ENCODE peak calls at places on chromosomes 13 and 19, in five cellular contexts. U is neural progenitor cell, S is suprapubic skin, I is A549, P is mesendoderm. L is an unnamed sample.

GRCh38 chr13:51811046-51811445 is 7.1 kb upstream of the DHRS12 start:
- DNase-seq in U (no peak), S (no peak), I (no peak), P (no peak), L (no peak)

GRCh38 chr19:56637976-56638555 is 4.9 kb upstream of the SMIM17 start:
- DNase-seq in U (peak), S (no peak), I (peak), P (peak), L (no peak)

GRCh38 chr13:44815507-44816074 is 173.7 kb downstream of the NUFIP1 start:
- DNase-seq in U (peak), S (no peak), I (peak), P (peak), L (no peak)

GRCh38 chr13:112634102-112634501 is 46.1 kb upstream of the TUBGCP3 start:
- DNase-seq in U (no peak), S (no peak), I (no peak), P (no peak), L (no peak)

GRCh38 chr19:1259206-1259872 is 9.8 kb upstream of the CIRBP start:
- DNase-seq in U (peak), S (peak), I (peak), P (peak), L (peak)

GRCh38 chr19:49997709-49998108 is 27.5 kb downstream of the VRK3 start:
- DNase-seq in U (peak), S (no peak), I (peak), P (peak), L (no peak)

GRCh38 chr13:29402168-29402621 is 193.3 kb downstream of the SLC7A1 start:
- DNase-seq in U (no peak), S (no peak), I (no peak), P (no peak), L (no peak)

GRCh38 chr19:13396256-13397080 is 109.8 kb downstream of the CACNA1A start:
- DNase-seq in U (peak), S (no peak), I (peak), P (peak), L (no peak)

GRCh38 chr19:369256-369655 is 24.7 kb upstream of the MIER2 start:
- DNase-seq in U (no peak), S (no peak), I (no peak), P (no peak), L (peak)

GRCh38 chr19:3507371-3508120 is 1.4 kb downstream of the FZR1 start:
- DNase-seq in U (peak), S (peak), I (no peak), P (peak), L (no peak)

GRCh38 chr13:51999525-51999924 is 11.7 kb downstream of the ATP7B start:
- DNase-seq in U (no peak), S (no peak), I (no peak), P (no peak), L (no peak)

GRCh38 chr19:1655131-1655981 is 2.9 kb upstream of the TCF3 start:
- DNase-seq in U (no peak), S (no peak), I (no peak), P (no peak), L (no peak)

GRCh38 chr19:8116437-8117293 is 32.7 kb downstream of the FBN3 start:
- DNase-seq in U (no peak), S (no peak), I (no peak), P (no peak), L (no peak)

GRCh38 chr13:114164027-114164426 is 15.0 kb upstream of the CFAP97D2 start:
- DNase-seq in U (no peak), S (no peak), I (no peak), P (no peak), L (no peak)

GRCh38 chr13:59514316-59514715 is 649.4 kb downstream of the DIAPH3 start:
- DNase-seq in U (no peak), S (no peak), I (no peak), P (no peak), L (no peak)

GRCh38 chr19:19064811-19065745 is 1.3 kb downstream of the SLC25A42 start:
- DNase-seq in U (no peak), S (no peak), I (no peak), P (no peak), L (no peak)

GRCh38 chr19:44748426-44749254 is at the start of gene BCL3:
- DNase-seq in U (peak), S (peak), I (no peak), P (no peak), L (no peak)

GRCh38 chr13:54637377-54637776 is 1608.8 kb downstream of the OLFM4 start:
- DNase-seq in U (peak), S (no peak), I (no peak), P (peak), L (no peak)

GRCh38 chr13:109867766-109868165 is 81.4 kb upstream of the IRS2 start:
- DNase-seq in U (no peak), S (no peak), I (no peak), P (no peak), L (no peak)

GRCh38 chr13:82878536-82878935 is 1003.7 kb downstream of the SLITRK1 start:
- DNase-seq in U (no peak), S (no peak), I (no peak), P (no peak), L (no peak)

GRCh38 chr13:69948016-69948415 is 159.6 kb upstream of the ATXN8OS start:
- DNase-seq in U (no peak), S (no peak), I (no peak), P (no peak), L (no peak)

GRCh38 chr19:35509861-35510625 is 3.4 kb downstream of the DMKN start:
- DNase-seq in U (peak), S (no peak), I (peak), P (peak), L (no peak)

GRCh38 chr19:42394751-42395150 is 4.7 kb upstream of the CNFN start:
- DNase-seq in U (no peak), S (no peak), I (no peak), P (peak), L (no peak)

GRCh38 chr19:42396248-42396541 is 6.1 kb upstream of the CNFN start:
- DNase-seq in U (no peak), S (no peak), I (no peak), P (peak), L (no peak)

GRCh38 chr19:42397315-42398166 is 7.4 kb upstream of the CNFN start:
- DNase-seq in U (no peak), S (no peak), I (peak), P (no peak), L (no peak)

GRCh38 chr19:42400404-42400803 is 10.3 kb upstream of the CNFN start:
- DNase-seq in U (no peak), S (no peak), I (no peak), P (no peak), L (no peak)

DNA sequence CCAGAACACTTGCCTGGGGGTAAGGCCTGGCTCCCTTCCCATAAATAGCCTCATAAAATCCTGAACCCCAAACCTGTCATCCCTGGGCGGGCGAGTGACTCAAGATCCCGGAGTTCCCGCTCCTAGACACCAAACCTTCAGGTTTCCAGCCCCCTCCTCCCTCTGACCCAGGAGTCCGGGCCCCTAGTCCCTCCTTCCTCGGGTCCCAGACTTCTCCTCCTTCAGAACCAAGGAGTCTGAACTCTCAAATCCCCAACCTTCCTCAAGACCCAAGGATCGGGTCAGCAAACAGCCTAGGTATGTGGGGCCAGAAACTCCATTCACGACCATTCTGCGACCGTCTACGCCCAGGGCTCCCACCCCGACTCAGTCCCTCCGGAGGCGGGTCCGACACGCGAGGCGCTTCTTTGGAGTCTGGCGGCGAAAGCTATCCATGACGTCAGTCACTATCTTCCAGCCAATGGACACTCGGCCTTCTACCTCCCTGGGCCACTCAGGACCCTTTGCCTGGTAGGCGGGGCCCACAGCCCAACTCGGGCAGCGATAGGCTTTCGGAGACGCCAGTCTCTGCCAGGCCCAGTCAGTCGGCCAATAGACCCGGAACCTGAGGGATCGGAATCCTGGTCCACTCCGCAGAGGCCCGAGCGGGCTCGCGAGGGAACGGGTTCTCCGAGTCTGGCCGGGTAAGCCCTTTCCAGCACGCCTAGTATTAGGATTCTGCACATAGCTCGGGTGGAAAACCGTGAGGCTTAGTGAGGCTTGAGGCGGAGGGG is 6.6 kb upstream of the CNFN start:
- DNase-seq in U (peak), S (peak), I (peak), P (peak), L (peak)
- H3K27ac ChIP-seq in U (no peak), S (peak), I (peak), P (no peak), L (peak)

GRCh38 chr19:17678836-17679235 is 9.3 kb downstream of the UNC13A start:
- DNase-seq in U (no peak), S (no peak), I (no peak), P (no peak), L (no peak)

GRCh38 chr19:17680235-17680722 is 7.9 kb downstream of the UNC13A start:
- DNase-seq in U (peak), S (peak), I (peak), P (peak), L (peak)

GRCh38 chr19:17681505-17682125 is 6.5 kb downstream of the UNC13A start:
- DNase-seq in U (peak), S (no peak), I (no peak), P (peak), L (no peak)

GRCh38 chr19:17682273-17682672 is 5.9 kb downstream of the UNC13A start:
- DNase-seq in U (no peak), S (no peak), I (no peak), P (no peak), L (no peak)

DNA sequence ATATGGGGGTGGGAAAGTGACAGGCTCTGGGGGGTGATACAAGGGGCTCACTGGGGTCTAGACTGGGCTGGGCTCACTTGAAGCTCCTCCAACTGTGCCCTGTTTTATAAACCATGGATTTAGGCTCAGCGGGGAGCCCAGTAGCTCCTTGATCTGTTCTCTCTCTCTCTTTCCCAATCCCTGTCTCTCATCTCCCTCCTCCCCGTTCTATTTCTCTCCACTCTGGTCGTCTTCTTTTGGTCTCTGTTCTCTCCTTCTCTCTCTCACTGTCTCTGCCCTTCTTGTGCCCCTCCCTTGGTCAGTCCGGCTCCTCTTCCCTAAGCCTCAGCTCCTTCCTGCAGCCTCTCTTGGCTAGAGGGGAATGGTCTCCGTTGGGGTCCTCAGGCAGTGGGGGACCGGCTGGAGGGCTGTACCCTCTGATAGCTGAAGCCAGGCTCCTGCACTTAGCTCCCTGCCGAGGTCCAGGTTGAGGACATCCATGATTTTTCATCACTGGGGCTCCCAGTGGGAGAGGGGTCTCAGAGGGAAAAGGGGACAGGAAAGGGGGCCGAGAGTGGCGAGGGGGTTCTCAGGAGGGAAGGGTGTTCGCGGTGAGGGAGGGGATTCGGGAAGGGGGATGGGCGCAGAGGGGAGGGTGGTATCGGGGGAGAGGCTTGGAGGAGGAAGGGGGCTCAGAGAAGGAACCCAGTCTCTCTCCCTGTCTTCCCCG is 8.5 kb downstream of the UNC13A start:
- DNase-seq in U (peak), S (no peak), I (no peak), P (no peak), L (no peak)
- H3K4me3 ChIP-seq in U (peak), S (peak), I (peak), P (no peak), L (peak)

GRCh38 chr19:39412867-39413268 is 399 bp downstream of the PLEKHG2 start:
- DNase-seq in U (no peak), S (no peak), I (no peak), P (no peak), L (no peak)

GRCh38 chr19:39411832-39412099 is 703 bp upstream of the PLEKHG2 start:
- DNase-seq in U (peak), S (peak), I (peak), P (peak), L (peak)

GRCh38 chr19:39411006-39411831 is 1.2 kb upstream of the PLEKHG2 start:
- DNase-seq in U (no peak), S (peak), I (no peak), P (peak), L (peak)

GRCh38 chr19:39413269-39413902 is 917 bp downstream of the PLEKHG2 start:
- DNase-seq in U (peak), S (peak), I (peak), P (peak), L (no peak)

GRCh38 chr19:39412100-39412866 is at the start of gene PLEKHG2:
- DNase-seq in U (peak), S (peak), I (peak), P (peak), L (peak)
- H3K27ac ChIP-seq in U (peak), S (peak), I (peak), P (peak), L (peak)

DNA sequence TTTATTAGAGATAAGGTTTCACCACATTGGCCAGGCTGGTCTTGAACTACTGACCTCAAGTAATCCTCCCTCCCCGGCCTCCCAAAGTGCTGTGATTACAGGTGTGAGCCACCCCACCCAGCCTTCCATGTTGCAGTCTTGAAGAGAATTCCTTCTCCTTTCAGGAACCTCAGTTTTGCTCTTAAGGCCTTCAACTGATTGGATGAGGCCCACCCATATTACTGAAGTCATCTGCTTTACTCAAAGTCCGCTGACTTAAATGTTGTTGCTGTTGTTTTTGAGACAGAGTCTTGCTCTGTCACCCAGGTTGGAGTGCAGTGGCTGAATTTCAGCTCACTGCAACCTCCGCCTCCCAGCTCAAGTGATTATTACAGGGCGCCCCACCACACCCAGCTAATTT is 33.5 kb downstream of the RASL11A start:
- DNase-seq in U (no peak), S (no peak), I (no peak), P (no peak), L (no peak)
- H3K4me3 ChIP-seq in U (no peak), S (no peak), I (no peak), P (no peak), L (no peak)

GRCh38 chr13:33859691-33860303 is 41.8 kb downstream of the RFC3 start:
- DNase-seq in U (no peak), S (no peak), I (no peak), P (no peak), L (no peak)

GRCh38 chr13:33867472-33867871 is 49.5 kb downstream of the RFC3 start:
- DNase-seq in U (no peak), S (no peak), I (no peak), P (no peak), L (no peak)

GRCh38 chr13:33865945-33866344 is 48.0 kb downstream of the RFC3 start:
- DNase-seq in U (no peak), S (no peak), I (no peak), P (no peak), L (no peak)

GRCh38 chr13:33863390-33863789 is 45.4 kb downstream of the RFC3 start:
- DNase-seq in U (no peak), S (no peak), I (no peak), P (no peak), L (no peak)

GRCh38 chr13:33862006-33862405 is 44.1 kb downstream of the RFC3 start:
- DNase-seq in U (no peak), S (no peak), I (no peak), P (no peak), L (no peak)
- H3K27ac ChIP-seq in U (no peak), S (no peak), I (no peak), P (no peak), L (no peak)

DNA sequence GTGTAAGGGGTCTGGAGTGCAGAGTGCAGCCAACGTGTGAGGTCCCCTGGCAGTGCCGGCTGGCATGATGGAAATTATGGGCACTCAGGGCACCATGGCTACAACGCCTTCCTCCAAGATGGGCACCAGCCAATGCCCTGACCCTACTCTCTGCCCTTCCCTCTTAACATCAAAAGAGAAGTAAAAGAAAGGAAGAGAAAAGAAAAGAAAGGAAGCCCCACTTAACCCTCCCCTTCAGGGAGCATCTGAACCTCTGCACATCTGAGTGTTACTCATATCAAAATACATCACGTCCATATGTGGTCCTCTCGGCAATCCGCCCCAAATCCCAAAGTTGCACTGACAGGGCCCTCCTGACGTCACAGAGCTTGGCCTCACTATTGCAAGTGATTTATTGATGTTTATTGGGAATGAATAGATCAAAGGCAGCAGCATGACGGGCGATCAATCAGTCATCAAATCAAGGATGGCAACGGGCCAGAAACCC is 1.4 kb downstream of the TSHZ3 start:
- DNase-seq in U (no peak), S (no peak), I (no peak), P (no peak), L (peak)
- H3K4me3 ChIP-seq in U (peak), S (peak), I (no peak), P (no peak), L (peak)

GRCh38 chr19:17357078-17357666 is 19.8 kb downstream of the GTPBP3 start:
- DNase-seq in U (no peak), S (no peak), I (no peak), P (no peak), L (no peak)

GRCh38 chr19:17353386-17353785 is 16.0 kb downstream of the GTPBP3 start:
- DNase-seq in U (no peak), S (no peak), I (no peak), P (no peak), L (no peak)

GRCh38 chr19:17359905-17360800 is 17.0 kb downstream of the PLVAP start:
- DNase-seq in U (no peak), S (no peak), I (no peak), P (no peak), L (no peak)

GRCh38 chr19:17357724-17358123 is 19.4 kb downstream of the PLVAP start:
- DNase-seq in U (no peak), S (no peak), I (no peak), P (no peak), L (no peak)

GRCh38 chr19:17358395-17358794 is 18.7 kb downstream of the PLVAP start:
- DNase-seq in U (no peak), S (no peak), I (peak), P (no peak), L (no peak)
- H3K27ac ChIP-seq in U (no peak), S (peak), I (peak), P (no peak), L (peak)

L was measured in coronary artery.